ENCODE peak calls at places on chromosomes 2 and 18, in six cellular contexts. One of them, this sample, is unnamed.

GRCh38 chr2:10835052-10835970 is 22.7 kb upstream of the PDIA6 start:
- DNase-seq in IMR-90: peak; percentile 31
- DNase-seq in mesenchymal stem cell: peak; percentile 41
- DNase-seq in neuronal stem cell: peak; percentile 63
- DNase-seq in H9: peak; percentile 92
- DNase-seq in H1: peak; percentile 99
- DNase-seq in this sample: peak; percentile 83

GRCh38 chr2:88530081-88530480 is 77.6 kb upstream of the FOXI3 start:
- DNase-seq in IMR-90: peak; percentile 43
- DNase-seq in mesenchymal stem cell: no peak
- DNase-seq in neuronal stem cell: no peak
- DNase-seq in H9: no peak
- DNase-seq in H1: no peak
- DNase-seq in this sample: no peak

GRCh38 chr2:236286866-236287545 is 22.8 kb upstream of the ASB18 start:
- DNase-seq in IMR-90: no peak
- DNase-seq in mesenchymal stem cell: peak; percentile 1
- DNase-seq in neuronal stem cell: no peak
- DNase-seq in H9: no peak
- DNase-seq in H1: no peak
- DNase-seq in this sample: peak; percentile 4

GRCh38 chr2:197498937-197499593 is 575 bp downstream of the HSPD1 start:
- DNase-seq in IMR-90: peak; percentile 42
- DNase-seq in mesenchymal stem cell: peak; percentile 79
- DNase-seq in neuronal stem cell: peak; percentile 50
- DNase-seq in H9: peak; percentile 58
- DNase-seq in H1: peak; percentile 61
- DNase-seq in this sample: peak; percentile 66

GRCh38 chr2:227406177-227407031 is 18.7 kb upstream of the SCYGR1 start:
- DNase-seq in IMR-90: peak; percentile 99
- DNase-seq in mesenchymal stem cell: peak; percentile 94
- DNase-seq in neuronal stem cell: peak; percentile 65
- DNase-seq in H9: peak; percentile 72
- DNase-seq in H1: peak; percentile 53
- DNase-seq in this sample: peak; percentile 98

GRCh38 chr2:715847-716573 is 38.8 kb upstream of the TMEM18 start:
- DNase-seq in IMR-90: peak; percentile 27
- DNase-seq in mesenchymal stem cell: peak; percentile 20
- DNase-seq in neuronal stem cell: no peak
- DNase-seq in H9: no peak
- DNase-seq in H1: no peak
- DNase-seq in this sample: peak; percentile 46

GRCh38 chr18:79914614-79915160 is 36.8 kb downstream of the SLC66A2 start:
- DNase-seq in IMR-90: no peak
- DNase-seq in mesenchymal stem cell: no peak
- DNase-seq in neuronal stem cell: no peak
- DNase-seq in H9: peak; percentile 42
- DNase-seq in H1: peak; percentile 53
- DNase-seq in this sample: no peak

GRCh38 chr2:152054593-152054992 is 44.3 kb downstream of the CACNB4 start:
- DNase-seq in IMR-90: peak; percentile 65
- DNase-seq in mesenchymal stem cell: peak; percentile 69
- DNase-seq in neuronal stem cell: no peak
- DNase-seq in H9: no peak
- DNase-seq in H1: no peak
- DNase-seq in this sample: no peak

GRCh38 chr2:173652731-173653426 is 298.2 kb downstream of the CDCA7 start:
- DNase-seq in IMR-90: peak; percentile 96
- DNase-seq in mesenchymal stem cell: peak; percentile 92
- DNase-seq in neuronal stem cell: no peak
- DNase-seq in H9: no peak
- DNase-seq in H1: no peak
- DNase-seq in this sample: peak; percentile 45

GRCh38 chr2:240626531-240627300 is 1.4 kb downstream of the GPR35 start:
- DNase-seq in IMR-90: no peak
- DNase-seq in mesenchymal stem cell: no peak
- DNase-seq in neuronal stem cell: no peak
- DNase-seq in H9: peak; percentile 29
- DNase-seq in H1: no peak
- DNase-seq in this sample: no peak

GRCh38 chr2:162153608-162154224 is 1.7 kb upstream of the GCG start:
- DNase-seq in IMR-90: peak; percentile 49
- DNase-seq in mesenchymal stem cell: peak; percentile 69
- DNase-seq in neuronal stem cell: peak; percentile 61
- DNase-seq in H9: peak; percentile 63
- DNase-seq in H1: peak; percentile 72
- DNase-seq in this sample: peak; percentile 69

GRCh38 chr2:69777778-69778089 is 35.8 kb downstream of the ANXA4 start:
- DNase-seq in IMR-90: no peak
- DNase-seq in mesenchymal stem cell: peak; percentile 37
- DNase-seq in neuronal stem cell: no peak
- DNase-seq in H9: no peak
- DNase-seq in H1: no peak
- DNase-seq in this sample: no peak

GRCh38 chr2:96839288-96839874 is 4.4 kb downstream of the ANKRD23 start:
- DNase-seq in IMR-90: no peak
- DNase-seq in mesenchymal stem cell: no peak
- DNase-seq in neuronal stem cell: no peak
- DNase-seq in H9: peak; percentile 73
- DNase-seq in H1: peak; percentile 64
- DNase-seq in this sample: no peak

GRCh38 chr2:170714156-170715061 is 728 bp upstream of the SP5 start:
- DNase-seq in IMR-90: no peak
- DNase-seq in mesenchymal stem cell: no peak
- DNase-seq in neuronal stem cell: peak; percentile 31
- DNase-seq in H9: peak; percentile 47
- DNase-seq in H1: no peak
- DNase-seq in this sample: peak; percentile 78

GRCh38 chr2:135607561-135607960 is 76.3 kb downstream of the R3HDM1 start:
- DNase-seq in IMR-90: peak; percentile 23
- DNase-seq in mesenchymal stem cell: peak; percentile 6
- DNase-seq in neuronal stem cell: no peak
- DNase-seq in H9: no peak
- DNase-seq in H1: no peak
- DNase-seq in this sample: no peak

GRCh38 chr2:46983065-46983801 is 67.6 kb upstream of the MCFD2 start:
- DNase-seq in IMR-90: peak; percentile 75
- DNase-seq in mesenchymal stem cell: peak; percentile 61
- DNase-seq in neuronal stem cell: no peak
- DNase-seq in H9: no peak
- DNase-seq in H1: no peak
- DNase-seq in this sample: peak; percentile 29

GRCh38 chr2:46981662-46982351 is 66.2 kb upstream of the MCFD2 start:
- DNase-seq in IMR-90: no peak
- DNase-seq in mesenchymal stem cell: no peak
- DNase-seq in neuronal stem cell: no peak
- DNase-seq in H9: no peak
- DNase-seq in H1: no peak
- DNase-seq in this sample: no peak

GRCh38 chr2:46984034-46984433 is 68.4 kb upstream of the MCFD2 start:
- DNase-seq in IMR-90: no peak
- DNase-seq in mesenchymal stem cell: no peak
- DNase-seq in neuronal stem cell: no peak
- DNase-seq in H9: no peak
- DNase-seq in H1: no peak
- DNase-seq in this sample: no peak

GRCh38 chr2:46980786-46981583 is 65.4 kb upstream of the MCFD2 start:
- DNase-seq in IMR-90: no peak
- DNase-seq in mesenchymal stem cell: no peak
- DNase-seq in neuronal stem cell: no peak
- DNase-seq in H9: no peak
- DNase-seq in H1: no peak
- DNase-seq in this sample: no peak

DNA sequence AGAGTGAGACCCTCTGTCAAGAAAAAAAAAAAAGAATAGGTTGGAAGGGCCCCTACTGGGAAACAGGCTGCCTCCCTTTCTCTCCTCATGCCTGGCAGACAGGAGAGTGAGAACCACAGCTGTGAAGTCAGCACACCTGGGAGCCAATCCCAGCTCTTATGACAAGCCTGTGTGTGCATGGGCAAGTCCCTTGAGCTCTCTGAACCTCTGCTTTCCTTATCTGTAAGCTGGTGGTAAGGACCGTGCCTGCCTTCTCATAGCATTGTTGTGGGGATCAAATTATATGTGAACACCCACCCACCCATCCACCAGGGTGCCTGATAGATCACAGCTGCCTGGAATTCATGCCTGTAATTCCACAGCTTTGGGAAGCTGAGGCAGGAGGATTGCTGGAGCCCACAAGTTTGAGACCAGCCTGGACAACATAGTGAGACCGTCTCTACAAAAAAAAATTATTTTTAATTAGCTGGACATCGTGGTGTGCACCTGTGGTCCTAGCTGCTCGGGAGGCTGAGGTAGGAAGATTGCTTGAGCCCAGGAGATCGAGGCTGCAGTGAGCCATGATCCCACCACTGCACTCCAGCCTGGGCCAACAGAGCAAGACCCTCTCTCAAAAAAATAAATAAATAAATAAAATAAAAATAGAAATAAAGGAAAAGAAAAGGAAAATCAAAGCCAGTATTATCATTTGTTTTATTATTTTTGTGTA is 66.9 kb upstream of the MCFD2 start:
- DNase-seq in IMR-90: no peak
- DNase-seq in mesenchymal stem cell: no peak
- DNase-seq in neuronal stem cell: no peak
- DNase-seq in H9: no peak
- DNase-seq in H1: no peak
- DNase-seq in this sample: no peak
- H3K4ac ChIP-seq in IMR-90: peak overlapping the region; percentile 14
- H3K4ac ChIP-seq in mesenchymal stem cell: no peak overlapping the region
- H3K4ac ChIP-seq in neuronal stem cell: no peak overlapping the region
- H3K4ac ChIP-seq in H9: no peak overlapping the region
- H3K4ac ChIP-seq in H1: no peak overlapping the region
- H3K4ac ChIP-seq in this sample: no peak overlapping the region

GRCh38 chr18:58291131-58291530 is 247.1 kb downstream of the NEDD4L start:
- DNase-seq in IMR-90: no peak
- DNase-seq in mesenchymal stem cell: no peak
- DNase-seq in neuronal stem cell: no peak
- DNase-seq in H9: no peak
- DNase-seq in H1: no peak
- DNase-seq in this sample: no peak

GRCh38 chr18:58286793-58287625 is 243.0 kb downstream of the NEDD4L start:
- DNase-seq in IMR-90: no peak
- DNase-seq in mesenchymal stem cell: no peak
- DNase-seq in neuronal stem cell: no peak
- DNase-seq in H9: no peak
- DNase-seq in H1: no peak
- DNase-seq in this sample: no peak

GRCh38 chr18:58290059-58290747 is 246.2 kb downstream of the NEDD4L start:
- DNase-seq in IMR-90: peak; percentile 80
- DNase-seq in mesenchymal stem cell: peak; percentile 74
- DNase-seq in neuronal stem cell: no peak
- DNase-seq in H9: no peak
- DNase-seq in H1: no peak
- DNase-seq in this sample: no peak

GRCh38 chr18:58287626-58288289 is 243.7 kb downstream of the NEDD4L start:
- DNase-seq in IMR-90: no peak
- DNase-seq in mesenchymal stem cell: no peak
- DNase-seq in neuronal stem cell: peak; percentile 14
- DNase-seq in H9: no peak
- DNase-seq in H1: no peak
- DNase-seq in this sample: no peak

GRCh38 chr18:58288922-58289797 is 245.1 kb downstream of the NEDD4L start:
- DNase-seq in IMR-90: peak; percentile 65
- DNase-seq in mesenchymal stem cell: peak; percentile 84
- DNase-seq in neuronal stem cell: no peak
- DNase-seq in H9: no peak
- DNase-seq in H1: no peak
- DNase-seq in this sample: peak; percentile 80
- H3K9ac ChIP-seq in IMR-90: no peak overlapping the region
- H3K9ac ChIP-seq in mesenchymal stem cell: no peak overlapping the region
- H3K9ac ChIP-seq in neuronal stem cell: no peak overlapping the region
- H3K9ac ChIP-seq in H9: no peak overlapping the region
- H3K9ac ChIP-seq in H1: no peak overlapping the region
- H3K9ac ChIP-seq in this sample: no peak overlapping the region

GRCh38 chr18:23710946-23711345 is 21.7 kb downstream of the LAMA3 start:
- DNase-seq in IMR-90: no peak
- DNase-seq in mesenchymal stem cell: no peak
- DNase-seq in neuronal stem cell: no peak
- DNase-seq in H9: no peak
- DNase-seq in H1: no peak
- DNase-seq in this sample: no peak

GRCh38 chr18:23710068-23710527 is 20.8 kb downstream of the LAMA3 start:
- DNase-seq in IMR-90: peak; percentile 20
- DNase-seq in mesenchymal stem cell: no peak
- DNase-seq in neuronal stem cell: no peak
- DNase-seq in H9: no peak
- DNase-seq in H1: no peak
- DNase-seq in this sample: peak; percentile 47

GRCh38 chr18:23706971-23707640 is 17.9 kb downstream of the LAMA3 start:
- DNase-seq in IMR-90: no peak
- DNase-seq in mesenchymal stem cell: no peak
- DNase-seq in neuronal stem cell: no peak
- DNase-seq in H9: no peak
- DNase-seq in H1: no peak
- DNase-seq in this sample: no peak

GRCh38 chr18:23712445-23712844 is 23.2 kb downstream of the LAMA3 start:
- DNase-seq in IMR-90: no peak
- DNase-seq in mesenchymal stem cell: no peak
- DNase-seq in neuronal stem cell: no peak
- DNase-seq in H9: no peak
- DNase-seq in H1: no peak
- DNase-seq in this sample: no peak

DNA sequence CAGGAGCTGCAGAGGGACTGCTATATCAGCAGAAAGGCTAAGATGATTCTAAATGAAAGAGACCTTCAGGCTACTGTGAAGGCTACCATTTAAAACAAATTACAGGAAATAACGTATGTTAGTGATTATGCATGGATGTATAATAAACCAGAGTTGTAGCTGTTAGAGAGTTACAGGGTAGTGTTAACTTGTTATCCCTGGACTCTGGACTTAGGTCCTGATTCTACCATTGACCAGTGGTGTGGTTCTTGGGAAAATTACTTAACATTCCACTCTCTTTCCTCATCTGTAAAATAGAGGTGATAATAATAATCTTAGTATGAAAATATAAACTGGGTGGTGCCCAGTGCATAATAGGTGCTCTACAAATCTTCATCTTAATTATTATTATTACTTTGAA is 22.2 kb downstream of the LAMA3 start:
- DNase-seq in IMR-90: no peak
- DNase-seq in mesenchymal stem cell: no peak
- DNase-seq in neuronal stem cell: no peak
- DNase-seq in H9: no peak
- DNase-seq in H1: no peak
- DNase-seq in this sample: no peak
- H2BK15ac ChIP-seq in IMR-90: no peak overlapping the region
- H2BK15ac ChIP-seq in mesenchymal stem cell: no peak overlapping the region
- H2BK15ac ChIP-seq in neuronal stem cell: no peak overlapping the region
- H2BK15ac ChIP-seq in H9: no peak overlapping the region
- H2BK15ac ChIP-seq in H1: no peak overlapping the region
- H2BK15ac ChIP-seq in this sample: no peak overlapping the region

DNA sequence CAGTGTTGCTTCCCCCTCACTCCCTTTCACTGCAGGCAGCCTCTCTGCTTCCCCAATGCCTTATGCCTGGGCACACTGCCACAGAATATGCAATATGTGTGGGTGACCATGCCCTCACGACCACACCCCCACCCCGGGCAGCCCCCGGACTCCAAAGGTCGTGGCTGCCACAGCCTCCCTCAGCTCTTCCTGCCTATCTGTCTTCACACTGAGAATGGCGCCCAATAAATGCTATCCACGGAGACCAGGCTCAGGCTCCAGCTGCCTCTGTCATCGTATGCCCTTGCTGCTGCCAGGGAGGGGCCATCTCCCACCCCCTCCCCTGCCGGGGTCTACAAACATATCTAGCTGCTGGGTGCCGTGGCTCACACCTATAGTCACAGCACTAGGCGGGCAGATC is 33.1 kb upstream of the SLC35F6 start:
- DNase-seq in IMR-90: no peak
- DNase-seq in mesenchymal stem cell: no peak
- DNase-seq in neuronal stem cell: no peak
- DNase-seq in H9: no peak
- DNase-seq in H1: no peak
- DNase-seq in this sample: no peak
- H3K4ac ChIP-seq in IMR-90: no peak overlapping the region
- H3K4ac ChIP-seq in mesenchymal stem cell: no peak overlapping the region
- H3K4ac ChIP-seq in neuronal stem cell: no peak overlapping the region
- H3K4ac ChIP-seq in H9: no peak overlapping the region
- H3K4ac ChIP-seq in H1: no peak overlapping the region
- H3K4ac ChIP-seq in this sample: no peak overlapping the region

This sample was measured in mesendoderm.